ENCODE peak calls at places on chromosome 5, in four cellular contexts. Z is heart left ventricle, O is Peyer's patch, X is IMR-90. I is an unnamed sample.

GRCh38 chr5:18605186-18605585 is 970.9 kb downstream of the TAF11L14 start:
- DNase-seq in Z (no peak), O (no peak), X (no peak), I (no peak)

GRCh38 chr5:78640622-78641021 is 8.0 kb downstream of the LHFPL2 start:
- DNase-seq in Z (no peak), O (no peak), X (peak), I (no peak)

GRCh38 chr5:129945031-129945430 is 40.8 kb downstream of the CHSY3 start:
- DNase-seq in X (no peak), O (no peak), Z (no peak), I (no peak)

GRCh38 chr5:176450077-176450476 is 1.9 kb downstream of the FAF2 start:
- DNase-seq in O (no peak), X (no peak), Z (no peak), I (no peak)

GRCh38 chr5:159186319-159186718 is 23.0 kb downstream of the RNF145 start:
- DNase-seq in O (no peak), X (no peak), Z (no peak), I (no peak)

GRCh38 chr5:91110709-91111108 is 272.4 kb downstream of the ARRDC3 start:
- DNase-seq in Z (no peak), X (peak), O (no peak), I (no peak)

GRCh38 chr5:91132552-91132951 is 250.6 kb downstream of the ARRDC3 start:
- DNase-seq in O (no peak), X (no peak), Z (no peak), I (no peak)

GRCh38 chr5:78964889-78965288 is 20.2 kb downstream of the ARSB start:
- DNase-seq in Z (no peak), X (peak), O (no peak), I (peak)

GRCh38 chr5:74648835-74649286 is 8.3 kb upstream of the ENC1 start:
- DNase-seq in Z (no peak), O (no peak), X (peak), I (no peak)

GRCh38 chr5:173627860-173628392 is 11.5 kb upstream of the BOD1 start:
- DNase-seq in Z (no peak), O (no peak), X (no peak), I (no peak)

GRCh38 chr5:89324990-89325389 is 442.0 kb upstream of the MEF2C start:
- DNase-seq in Z (no peak), O (no peak), X (no peak), I (no peak)

GRCh38 chr5:418681-419121 is 24.3 kb upstream of the EXOC3 start:
- DNase-seq in Z (peak), X (peak), O (peak), I (no peak)

GRCh38 chr5:51678335-51678734 is 295.1 kb downstream of the ISL1 start:
- DNase-seq in Z (no peak), O (no peak), X (no peak), I (no peak)

GRCh38 chr5:180618487-180618829 is 27.2 kb upstream of the SCGB3A1 start:
- DNase-seq in O (no peak), Z (no peak), X (no peak), I (no peak)

GRCh38 chr5:135218486-135218755 is 180.6 kb downstream of the MACROH2A1 start:
- DNase-seq in O (peak), Z (no peak), X (no peak), I (no peak)

GRCh38 chr5:137122558-137122957 is 376.6 kb downstream of the SPOCK1 start:
- DNase-seq in O (no peak), X (no peak), Z (no peak), I (no peak)

GRCh38 chr5:111224561-111224989 is 391 bp downstream of the CAMK4 start:
- DNase-seq in O (no peak), X (peak), Z (peak), I (no peak)

GRCh38 chr5:64074533-64074932 is 91.1 kb upstream of the RNF180 start:
- DNase-seq in X (peak), O (no peak), Z (no peak), I (no peak)

GRCh38 chr5:41527201-41527779 is 16.9 kb upstream of the PLCXD3 start:
- DNase-seq in X (peak), O (no peak), Z (no peak), I (no peak)

GRCh38 chr5:102742215-102742614 is 12.9 kb upstream of the PAM start:
- DNase-seq in X (no peak), O (no peak), Z (no peak), I (no peak)

GRCh38 chr5:145856285-145856818 is 16.5 kb downstream of the GRXCR2 start:
- DNase-seq in Z (peak), X (peak), O (peak), I (peak)

GRCh38 chr5:95159603-95160002 is 125.3 kb downstream of the MCTP1 start:
- DNase-seq in X (no peak), O (no peak), Z (no peak), I (no peak)

GRCh38 chr5:2848634-2849033 is 97.2 kb upstream of the IRX2 start:
- DNase-seq in X (no peak), Z (no peak), O (no peak), I (no peak)

GRCh38 chr5:171201285-171201684 is 107.8 kb upstream of the TLX3 start:
- DNase-seq in Z (no peak), X (peak), O (no peak), I (no peak)

GRCh38 chr5:169988947-169989346 is 8.7 kb upstream of the INSYN2B start:
- DNase-seq in O (no peak), X (peak), Z (no peak), I (no peak)

GRCh38 chr5:126527892-126528291 is 67.1 kb downstream of the ALDH7A1 start:
- DNase-seq in Z (no peak), X (peak), O (no peak), I (no peak)

GRCh38 chr5:178774866-178775539 is 44.5 kb upstream of the ZNF354A start:
- DNase-seq in Z (no peak), O (no peak), X (no peak), I (no peak)

GRCh38 chr5:159783731-159784247 is 132.5 kb upstream of the ADRA1B start:
- DNase-seq in X (no peak), Z (no peak), O (no peak), I (no peak)

GRCh38 chr5:179762079-179762780 is 29.6 kb downstream of the MAML1 start:
- DNase-seq in Z (no peak), X (no peak), O (peak), I (no peak)

GRCh38 chr5:142826741-142827492 is 56.7 kb downstream of the ARHGAP26 start:
- DNase-seq in Z (no peak), X (peak), O (peak), I (no peak)

GRCh38 chr5:1053391-1054017 is 44.9 kb downstream of the NKD2 start:
- DNase-seq in Z (peak), O (no peak), X (no peak), I (no peak)

GRCh38 chr5:126198509-126198908 is 224.7 kb upstream of the GRAMD2B start:
- DNase-seq in X (no peak), Z (no peak), O (no peak), I (no peak)

GRCh38 chr5:90548069-90548593 is 10.5 kb upstream of the ADGRV1 start:
- DNase-seq in O (no peak), X (no peak), Z (no peak), I (no peak)

GRCh38 chr5:65209341-65209740 is 272.4 kb downstream of the ADAMTS6 start:
- DNase-seq in X (peak), Z (no peak), O (no peak), I (no peak)

GRCh38 chr5:98714710-98715109 is 58.8 kb upstream of the RGMB start:
- DNase-seq in X (no peak), Z (no peak), O (no peak), I (no peak)

GRCh38 chr5:42951169-42951846 is 88.8 kb downstream of the ANXA2R start:
- DNase-seq in X (peak), Z (peak), O (peak), I (no peak)

GRCh38 chr5:155943516-155944407 is 383.2 kb upstream of the SGCD start:
- DNase-seq in X (peak), O (peak), Z (no peak), I (no peak)

GRCh38 chr5:136120529-136120928 is 12.1 kb upstream of the SMAD5 start:
- DNase-seq in O (no peak), X (no peak), Z (no peak), I (no peak)

GRCh38 chr5:171630047-171630669 is 155.5 kb upstream of the SMIM23 start:
- DNase-seq in O (no peak), Z (peak), X (peak), I (peak)

DNA sequence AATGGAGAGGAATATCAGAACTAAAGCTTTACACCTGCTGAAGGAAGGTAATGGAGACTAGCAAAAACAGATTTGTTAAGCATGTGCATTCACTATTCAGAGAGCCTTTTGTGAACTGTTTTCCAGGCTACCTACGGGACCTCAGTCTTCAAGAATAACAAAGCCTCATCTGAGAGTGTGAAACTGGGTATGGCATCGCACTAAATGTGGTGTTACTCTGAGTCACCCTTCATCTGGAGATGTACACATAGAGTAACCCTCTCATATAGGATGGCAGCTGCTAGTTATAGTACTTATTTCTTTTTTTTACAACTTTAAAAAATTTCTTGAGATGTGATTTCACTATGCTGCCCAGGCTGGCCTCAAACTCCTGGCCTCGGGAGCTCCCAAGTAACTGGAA is 306.8 kb downstream of the ZNF608 start:
- DNase-seq in X (no peak), Z (no peak), O (no peak), I (no peak)
- H3K27ac ChIP-seq in X (no peak), Z (no peak), O (no peak), I (no peak)

GRCh38 chr5:150517272-150518152 is 9.6 kb downstream of the NDST1 start:
- DNase-seq in X (peak), O (peak), Z (peak), I (no peak)
- TF ChIP-seq POLR2A in X (no peak), O (no peak), Z (no peak), I (no peak)

DNA sequence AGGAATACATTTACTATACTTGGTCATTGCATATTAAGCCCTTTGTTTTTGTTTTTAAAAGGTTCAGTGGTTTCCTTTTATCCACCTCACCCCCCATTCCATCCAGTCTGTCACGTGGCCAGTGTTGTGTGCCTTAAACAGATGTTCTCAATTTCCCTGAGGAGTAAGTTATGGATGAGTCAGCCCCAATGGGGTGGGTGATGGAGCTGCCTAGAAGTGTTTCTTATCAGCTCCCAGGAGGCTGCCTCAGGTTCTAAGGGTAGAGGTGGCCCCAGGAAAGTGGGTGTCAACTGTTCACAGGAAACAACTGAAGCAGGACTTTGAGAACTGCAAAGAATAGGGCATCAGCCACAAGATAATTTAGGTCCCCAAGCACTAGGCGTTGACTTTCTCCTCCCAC is 41.1 kb downstream of the ACTBL2 start:
- DNase-seq in X (peak), O (no peak), Z (no peak), I (no peak)
- H3K27ac ChIP-seq in X (peak), O (no peak), Z (no peak), I (no peak)

DNA sequence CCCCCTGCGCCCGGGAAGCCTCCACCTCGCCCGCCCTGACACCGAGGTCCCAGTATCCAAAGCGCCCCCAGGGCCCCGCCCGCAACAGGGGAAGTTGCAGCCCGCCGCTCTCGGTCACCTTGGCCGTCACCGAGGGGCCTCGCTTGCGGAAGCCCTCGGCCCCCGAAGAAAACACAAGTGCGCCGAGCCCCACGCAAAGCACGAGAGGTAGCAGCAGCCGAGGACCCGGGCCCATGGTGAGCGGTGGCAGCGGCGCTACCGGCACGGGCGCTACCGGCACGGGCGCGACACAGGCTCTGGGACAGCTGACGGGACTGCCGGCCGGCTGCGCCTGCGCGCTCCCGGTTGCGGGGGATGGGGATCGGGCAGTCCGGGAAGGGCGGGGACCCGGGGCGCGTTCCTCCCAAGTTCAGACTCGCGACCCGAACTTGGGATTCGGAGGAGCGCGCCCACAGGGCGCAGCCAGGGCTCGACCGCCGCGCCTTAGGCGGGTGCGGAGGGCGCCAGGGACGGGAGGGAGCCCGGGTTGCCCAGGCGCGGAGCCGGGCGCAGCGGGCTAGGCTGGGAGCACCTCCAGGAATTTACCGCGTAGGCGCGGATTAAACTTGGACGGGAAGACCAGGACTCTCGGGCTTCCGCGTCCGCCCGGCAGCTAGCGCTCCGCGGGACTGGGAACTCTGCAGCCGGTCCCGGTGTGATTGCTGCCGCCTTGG is at the start of gene PPIC:
- DNase-seq in X (peak), O (peak), Z (peak), I (peak)
- TF ChIP-seq POLR2A in X (no peak), O (peak), Z (no peak), I (no peak)

GRCh38 chr5:14189680-14190079 is 46.5 kb downstream of the TRIO start:
- DNase-seq in Z (no peak), O (no peak), X (no peak), I (no peak)
- H3K27ac ChIP-seq in Z (peak), O (peak), X (peak), I (peak)

DNA sequence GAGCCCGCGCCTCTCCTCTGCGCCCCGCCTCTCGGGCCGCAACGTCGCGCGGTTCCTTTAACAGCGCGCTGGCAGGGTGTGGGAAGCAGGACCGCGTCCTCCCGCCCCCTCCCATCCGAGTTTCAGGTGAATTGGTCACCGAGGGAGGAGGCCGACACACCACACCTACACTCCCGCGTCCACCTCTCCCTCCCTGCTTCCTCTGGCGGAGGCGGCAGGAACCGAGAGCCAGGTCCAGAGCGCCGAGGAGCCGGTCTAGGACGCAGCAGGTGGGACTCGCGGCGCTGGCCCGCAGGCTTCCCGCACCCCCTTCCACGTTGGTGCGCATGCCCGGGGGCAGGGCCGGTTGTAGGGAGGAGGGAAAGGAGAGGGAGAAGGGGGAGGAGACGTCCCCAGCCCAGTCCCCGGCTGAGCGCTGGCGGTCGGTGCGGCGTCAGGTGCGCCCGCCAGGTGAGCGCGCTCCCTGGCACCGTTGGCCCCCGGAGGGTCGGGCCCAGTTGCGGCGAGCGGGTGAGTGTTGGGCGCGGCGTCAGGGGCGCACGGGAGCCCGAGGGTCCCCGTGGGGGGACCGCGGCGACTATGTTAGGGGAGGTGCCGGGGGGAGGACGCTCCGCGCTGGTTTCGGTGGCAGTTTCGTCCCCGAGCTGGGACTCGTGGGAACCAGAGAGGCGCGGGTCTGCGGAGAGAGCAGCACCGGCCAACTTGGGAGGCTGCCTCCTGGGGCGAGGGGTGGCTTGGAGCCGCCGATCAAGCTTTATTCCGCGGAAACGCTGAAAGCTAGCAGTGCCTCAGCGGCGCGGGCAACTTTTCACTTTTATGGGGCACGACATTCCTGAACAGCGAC is at the start of gene OCLN:
- DNase-seq in O (peak), Z (no peak), X (no peak), I (no peak)
- TF ChIP-seq POLR2A in O (peak), Z (no peak), X (no peak), I (no peak)

GRCh38 chr5:157267766-157268480 is 2.0 kb downstream of the CYFIP2 start:
- DNase-seq in Z (no peak), X (no peak), O (no peak), I (no peak)

GRCh38 chr5:157269165-157269671 is 3.3 kb downstream of the CYFIP2 start:
- DNase-seq in O (peak), X (no peak), Z (no peak), I (no peak)

GRCh38 chr5:157266286-157267007 is 524 bp downstream of the CYFIP2 start:
- DNase-seq in X (no peak), O (peak), Z (peak), I (no peak)

GRCh38 chr5:157265714-157266285 is at the start of gene CYFIP2:
- DNase-seq in O (peak), Z (peak), X (peak), I (peak)

DNA sequence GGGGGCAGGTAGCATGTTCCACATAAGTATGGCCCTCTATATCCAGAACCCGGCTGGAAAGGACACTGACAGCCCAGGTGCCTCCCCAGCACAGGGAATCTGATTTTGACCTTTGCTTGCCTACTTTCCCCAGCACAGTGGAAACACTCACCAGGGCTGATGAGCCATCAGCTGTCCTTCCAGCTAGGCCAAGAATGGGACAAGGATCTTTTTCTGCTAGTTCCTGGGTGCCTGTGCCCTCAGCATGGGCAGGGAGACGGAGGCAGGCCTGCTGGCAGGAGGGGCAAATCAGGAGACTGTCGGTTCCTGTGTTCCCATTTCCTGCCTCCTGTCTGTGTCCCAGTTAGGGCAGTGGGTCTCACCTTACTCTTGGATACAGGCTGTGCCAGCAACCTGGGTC is 1.1 kb downstream of the CYFIP2 start:
- DNase-seq in X (no peak), Z (no peak), O (no peak), I (no peak)
- H3K27ac ChIP-seq in X (no peak), Z (peak), O (peak), I (no peak)